ENCODE peak calls at places on chromosomes 1 and 21, in six cellular contexts. One of them, this sample, is unnamed.

GRCh38 chr1:34549199-34549598 is 205.6 kb upstream of the GJB5 start:
- DNase-seq in CD8-positive, alpha-beta T cell: no peak
- DNase-seq in breast epithelium: no peak
- DNase-seq in astrocyte of the spinal cord: no peak
- DNase-seq in choroid plexus epithelial cell: no peak
- DNase-seq in AG04450: no peak
- DNase-seq in this sample: no peak

GRCh38 chr1:2304921-2305681 is 77.0 kb downstream of the SKI start:
- DNase-seq in CD8-positive, alpha-beta T cell: no peak
- DNase-seq in breast epithelium: no peak
- DNase-seq in astrocyte of the spinal cord: no peak
- DNase-seq in choroid plexus epithelial cell: no peak
- DNase-seq in AG04450: no peak
- DNase-seq in this sample: no peak

GRCh38 chr1:113943028-113943811 is 14.1 kb downstream of the HIPK1 start:
- DNase-seq in CD8-positive, alpha-beta T cell: no peak
- DNase-seq in breast epithelium: no peak
- DNase-seq in astrocyte of the spinal cord: no peak
- DNase-seq in choroid plexus epithelial cell: peak
- DNase-seq in AG04450: no peak
- DNase-seq in this sample: peak

GRCh38 chr21:45281411-45282282 is 6.0 kb downstream of the POFUT2 start:
- DNase-seq in CD8-positive, alpha-beta T cell: no peak
- DNase-seq in breast epithelium: no peak
- DNase-seq in astrocyte of the spinal cord: no peak
- DNase-seq in choroid plexus epithelial cell: no peak
- DNase-seq in AG04450: no peak
- DNase-seq in this sample: no peak

GRCh38 chr21:45256021-45256911 is 31.4 kb downstream of the POFUT2 start:
- DNase-seq in CD8-positive, alpha-beta T cell: no peak
- DNase-seq in breast epithelium: no peak
- DNase-seq in astrocyte of the spinal cord: no peak
- DNase-seq in choroid plexus epithelial cell: no peak
- DNase-seq in AG04450: no peak
- DNase-seq in this sample: no peak

GRCh38 chr1:15326691-15327530 is 79.9 kb downstream of the FHAD1 start:
- DNase-seq in CD8-positive, alpha-beta T cell: no peak
- DNase-seq in breast epithelium: no peak
- DNase-seq in astrocyte of the spinal cord: peak
- DNase-seq in choroid plexus epithelial cell: no peak
- DNase-seq in AG04450: no peak
- DNase-seq in this sample: peak

GRCh38 chr1:160819186-160819585 is 23.2 kb downstream of the LY9 start:
- DNase-seq in CD8-positive, alpha-beta T cell: no peak
- DNase-seq in breast epithelium: no peak
- DNase-seq in astrocyte of the spinal cord: no peak
- DNase-seq in choroid plexus epithelial cell: no peak
- DNase-seq in AG04450: no peak
- DNase-seq in this sample: no peak

GRCh38 chr21:44375686-44376320 is 22.4 kb downstream of the TRPM2 start:
- DNase-seq in CD8-positive, alpha-beta T cell: no peak
- DNase-seq in breast epithelium: no peak
- DNase-seq in astrocyte of the spinal cord: no peak
- DNase-seq in choroid plexus epithelial cell: no peak
- DNase-seq in AG04450: no peak
- DNase-seq in this sample: no peak

GRCh38 chr1:99728494-99729235 is 37.8 kb downstream of the FRRS1 start:
- DNase-seq in CD8-positive, alpha-beta T cell: no peak
- DNase-seq in breast epithelium: no peak
- DNase-seq in astrocyte of the spinal cord: peak
- DNase-seq in choroid plexus epithelial cell: peak
- DNase-seq in AG04450: no peak
- DNase-seq in this sample: no peak

GRCh38 chr1:218546314-218546713 is 201.2 kb downstream of the TGFB2 start:
- DNase-seq in CD8-positive, alpha-beta T cell: no peak
- DNase-seq in breast epithelium: no peak
- DNase-seq in astrocyte of the spinal cord: peak
- DNase-seq in choroid plexus epithelial cell: peak
- DNase-seq in AG04450: no peak
- DNase-seq in this sample: no peak
- TF ChIP-seq CTCF in CD8-positive, alpha-beta T cell: no peak
- TF ChIP-seq CTCF in breast epithelium: no peak
- TF ChIP-seq CTCF in astrocyte of the spinal cord: peak
- TF ChIP-seq CTCF in choroid plexus epithelial cell: peak
- TF ChIP-seq CTCF in AG04450: peak
- TF ChIP-seq CTCF in this sample: peak

GRCh38 chr1:223748405-223748772 is 36.0 kb downstream of the CAPN2 start:
- DNase-seq in CD8-positive, alpha-beta T cell: no peak
- DNase-seq in breast epithelium: no peak
- DNase-seq in astrocyte of the spinal cord: peak
- DNase-seq in choroid plexus epithelial cell: peak
- DNase-seq in AG04450: no peak
- DNase-seq in this sample: peak

GRCh38 chr1:223747838-223748335 is 35.5 kb downstream of the CAPN2 start:
- DNase-seq in CD8-positive, alpha-beta T cell: no peak
- DNase-seq in breast epithelium: no peak
- DNase-seq in astrocyte of the spinal cord: peak
- DNase-seq in choroid plexus epithelial cell: peak
- DNase-seq in AG04450: no peak
- DNase-seq in this sample: peak

GRCh38 chr1:223745731-223746130 is 33.4 kb downstream of the CAPN2 start:
- DNase-seq in CD8-positive, alpha-beta T cell: no peak
- DNase-seq in breast epithelium: no peak
- DNase-seq in astrocyte of the spinal cord: peak
- DNase-seq in choroid plexus epithelial cell: no peak
- DNase-seq in AG04450: no peak
- DNase-seq in this sample: no peak

GRCh38 chr1:223750730-223751572 is 38.6 kb downstream of the CAPN2 start:
- DNase-seq in CD8-positive, alpha-beta T cell: no peak
- DNase-seq in breast epithelium: no peak
- DNase-seq in astrocyte of the spinal cord: no peak
- DNase-seq in choroid plexus epithelial cell: no peak
- DNase-seq in AG04450: no peak
- DNase-seq in this sample: no peak

GRCh38 chr1:223748773-223749733 is 36.7 kb downstream of the CAPN2 start:
- DNase-seq in CD8-positive, alpha-beta T cell: peak
- DNase-seq in breast epithelium: peak
- DNase-seq in astrocyte of the spinal cord: peak
- DNase-seq in choroid plexus epithelial cell: peak
- DNase-seq in AG04450: no peak
- DNase-seq in this sample: peak
- H3K4me3 ChIP-seq in CD8-positive, alpha-beta T cell: peak
- H3K4me3 ChIP-seq in breast epithelium: peak
- H3K4me3 ChIP-seq in astrocyte of the spinal cord: peak
- H3K4me3 ChIP-seq in choroid plexus epithelial cell: peak
- H3K4me3 ChIP-seq in AG04450: peak
- H3K4me3 ChIP-seq in this sample: peak

GRCh38 chr1:77688939-77689338 is 6.5 kb upstream of the ZZZ3 start:
- DNase-seq in CD8-positive, alpha-beta T cell: no peak
- DNase-seq in breast epithelium: no peak
- DNase-seq in astrocyte of the spinal cord: no peak
- DNase-seq in choroid plexus epithelial cell: no peak
- DNase-seq in AG04450: no peak
- DNase-seq in this sample: no peak

GRCh38 chr1:77686784-77687518 is 4.5 kb upstream of the ZZZ3 start:
- DNase-seq in CD8-positive, alpha-beta T cell: no peak
- DNase-seq in breast epithelium: no peak
- DNase-seq in astrocyte of the spinal cord: no peak
- DNase-seq in choroid plexus epithelial cell: no peak
- DNase-seq in AG04450: no peak
- DNase-seq in this sample: no peak

GRCh38 chr1:77683142-77683835 is 831 bp upstream of the ZZZ3 start:
- DNase-seq in CD8-positive, alpha-beta T cell: peak
- DNase-seq in breast epithelium: peak
- DNase-seq in astrocyte of the spinal cord: peak
- DNase-seq in choroid plexus epithelial cell: peak
- DNase-seq in AG04450: peak
- DNase-seq in this sample: peak

GRCh38 chr1:77683836-77684148 is 1.3 kb upstream of the ZZZ3 start:
- DNase-seq in CD8-positive, alpha-beta T cell: no peak
- DNase-seq in breast epithelium: no peak
- DNase-seq in astrocyte of the spinal cord: no peak
- DNase-seq in choroid plexus epithelial cell: no peak
- DNase-seq in AG04450: no peak
- DNase-seq in this sample: no peak

DNA sequence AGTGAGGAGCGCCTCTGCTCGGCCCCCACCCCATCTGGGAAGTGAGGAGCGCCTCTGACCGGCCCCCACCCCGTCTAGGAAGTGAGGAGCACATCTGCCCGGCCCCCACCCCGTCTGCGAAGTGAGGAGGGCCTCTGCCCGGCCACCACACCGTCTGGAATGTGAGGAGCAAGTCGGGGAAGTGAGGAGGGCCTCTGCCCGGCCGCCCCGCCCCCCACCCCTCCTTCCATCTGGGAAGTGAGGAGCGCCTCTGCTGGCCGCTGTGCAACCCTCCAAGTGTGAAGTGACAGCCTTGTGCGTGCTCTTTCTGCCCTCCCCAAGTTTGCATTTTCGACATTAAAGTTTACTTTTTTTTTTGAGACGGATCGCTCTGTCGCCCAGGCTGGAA is 5.1 kb upstream of the ZZZ3 start:
- DNase-seq in CD8-positive, alpha-beta T cell: no peak
- DNase-seq in breast epithelium: no peak
- DNase-seq in astrocyte of the spinal cord: peak
- DNase-seq in choroid plexus epithelial cell: peak
- DNase-seq in AG04450: no peak
- DNase-seq in this sample: peak
- TF ChIP-seq CTCF in CD8-positive, alpha-beta T cell: no peak
- TF ChIP-seq CTCF in breast epithelium: no peak
- TF ChIP-seq CTCF in astrocyte of the spinal cord: peak
- TF ChIP-seq CTCF in choroid plexus epithelial cell: peak
- TF ChIP-seq CTCF in AG04450: peak
- TF ChIP-seq CTCF in this sample: peak

DNA sequence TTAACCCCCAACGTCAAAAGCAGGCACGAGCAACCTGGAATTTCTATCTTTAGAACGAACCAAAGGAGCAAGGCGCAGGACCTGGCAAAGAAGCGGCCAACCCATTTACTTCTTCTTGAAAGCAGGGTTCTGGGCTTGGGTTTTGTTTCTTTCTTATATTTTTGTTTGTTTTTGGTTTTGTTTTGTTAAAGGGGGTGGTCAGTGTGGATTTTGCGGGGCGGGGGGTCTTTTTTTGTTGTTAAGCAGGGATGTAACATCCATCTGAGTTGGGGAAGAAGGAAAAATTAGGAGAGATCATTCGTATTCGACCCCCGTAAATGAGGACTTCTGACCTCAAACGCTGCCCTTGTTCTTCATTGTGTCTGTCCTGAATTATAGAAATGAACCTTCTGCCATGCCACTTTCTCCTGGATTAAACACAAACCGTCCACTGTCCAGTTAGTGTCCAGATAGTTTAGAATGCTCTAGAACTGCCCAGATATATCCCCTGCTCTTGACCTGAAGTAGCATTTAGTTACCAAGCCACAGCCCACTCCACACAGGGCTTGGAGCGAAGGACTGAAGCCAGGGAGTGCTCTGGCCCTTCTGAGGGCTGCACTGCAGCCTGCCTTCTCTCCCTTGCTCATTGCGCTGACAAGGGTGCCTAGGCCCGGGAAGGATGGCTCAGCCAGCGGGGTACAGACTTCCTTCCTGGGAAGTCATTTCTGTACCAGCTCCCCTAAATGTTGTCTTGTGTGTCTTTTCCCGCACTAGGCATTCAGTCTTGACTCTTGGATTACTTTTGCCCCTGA is 935 bp upstream of the APP start:
- DNase-seq in CD8-positive, alpha-beta T cell: no peak
- DNase-seq in breast epithelium: no peak
- DNase-seq in astrocyte of the spinal cord: no peak
- DNase-seq in choroid plexus epithelial cell: no peak
- DNase-seq in AG04450: no peak
- DNase-seq in this sample: no peak
- H3K4me3 ChIP-seq in CD8-positive, alpha-beta T cell: peak
- H3K4me3 ChIP-seq in breast epithelium: peak
- H3K4me3 ChIP-seq in astrocyte of the spinal cord: peak
- H3K4me3 ChIP-seq in choroid plexus epithelial cell: peak
- H3K4me3 ChIP-seq in AG04450: peak
- H3K4me3 ChIP-seq in this sample: peak